ENCODE peak calls at places on chromosomes 12 and 14, in four cellular contexts. E, Y, T and Z are unnamed samples.

GRCh38 chr14:50383618-50384225 is 13.0 kb downstream of the CDKL1 start:
- DNase-seq in T (no peak), E (no peak), Y (no peak), Z (peak; percentile 41)

GRCh38 chr12:57612711-57613426 is 1.6 kb downstream of the ARHGEF25 start:
- DNase-seq in E (no peak), Y (no peak), T (no peak), Z (no peak)

GRCh38 chr12:17197971-17198370 is 592.0 kb upstream of the LMO3 start:
- DNase-seq in E (no peak), T (no peak), Y (no peak), Z (no peak)

GRCh38 chr12:118850244-118850825 is 131.0 kb upstream of the SRRM4 start:
- DNase-seq in Y (no peak), E (peak; percentile 35), T (peak; percentile 22), Z (no peak)

GRCh38 chr14:64444984-64445845 is 20.1 kb upstream of the AKAP5 start:
- DNase-seq in E (no peak), Y (no peak), T (no peak), Z (peak; percentile 96)

GRCh38 chr12:22101749-22102243 is 55.8 kb downstream of the CMAS start:
- DNase-seq in T (no peak), E (no peak), Y (no peak), Z (peak; percentile 71)

GRCh38 chr14:72825486-72825885 is 68.4 kb downstream of the DPF3 start:
- DNase-seq in E (no peak), T (no peak), Y (no peak), Z (no peak)

GRCh38 chr12:132342322-132342721 is 12.9 kb upstream of the GALNT9 start:
- DNase-seq in Y (no peak), E (no peak), T (peak; percentile 57), Z (no peak)

GRCh38 chr14:41899416-41899815 is 292.7 kb downstream of the LRFN5 start:
- DNase-seq in Y (no peak), T (no peak), E (no peak), Z (peak; percentile 71)

GRCh38 chr14:59215353-59215752 is 26.9 kb downstream of the DAAM1 start:
- DNase-seq in E (no peak), Y (no peak), T (no peak), Z (peak; percentile 28)

GRCh38 chr12:79997115-79997805 is 62.4 kb upstream of the PPP1R12A start:
- DNase-seq in E (no peak), T (no peak), Y (no peak), Z (peak; percentile 40)

GRCh38 chr14:62673014-62673727 is 372.1 kb downstream of the KCNH5 start:
- DNase-seq in T (no peak), Y (no peak), E (no peak), Z (no peak)

GRCh38 chr14:56422703-56423213 is 156.8 kb upstream of the TMEM260 start:
- DNase-seq in E (no peak), T (peak; percentile 13), Y (no peak), Z (peak; percentile 90)

GRCh38 chr14:82951171-82951570 is 1417.5 kb upstream of the SEL1L start:
- DNase-seq in Y (no peak), T (no peak), E (no peak), Z (no peak)

GRCh38 chr12:19800884-19801283 is 361.6 kb downstream of the AEBP2 start:
- DNase-seq in T (no peak), E (no peak), Y (no peak), Z (peak; percentile 42)

GRCh38 chr12:75389061-75389460 is 1.8 kb upstream of the GLIPR1L2 start:
- DNase-seq in E (no peak), T (no peak), Y (no peak), Z (peak; percentile 30)

GRCh38 chr12:97716356-97716755 is 253.8 kb downstream of the RMST start:
- DNase-seq in E (no peak), Y (no peak), T (no peak), Z (peak; percentile 0)

GRCh38 chr12:118780939-118781338 is 200.4 kb upstream of the SRRM4 start:
- DNase-seq in Y (no peak), T (no peak), E (no peak), Z (no peak)

GRCh38 chr14:103029936-103030335 is 27.4 kb downstream of the CDC42BPB start:
- DNase-seq in E (no peak), Y (no peak), T (no peak), Z (no peak)

GRCh38 chr12:38160318-38161122 is 156.1 kb upstream of the ALG10B start:
- DNase-seq in E (no peak), T (no peak), Y (no peak), Z (no peak)

GRCh38 chr14:76673261-76673660 is 88.0 kb upstream of the VASH1 start:
- DNase-seq in E (no peak), T (no peak), Y (peak; percentile 24), Z (no peak)

GRCh38 chr12:7694556-7694955 is 1.0 kb downstream of the GDF3 start:
- DNase-seq in T (no peak), Y (no peak), E (no peak), Z (no peak)

GRCh38 chr14:67514650-67515385 is 18.3 kb upstream of the PLEKHH1 start:
- DNase-seq in T (peak; percentile 28), E (peak; percentile 27), Y (peak; percentile 74), Z (peak; percentile 45)

GRCh38 chr14:99595034-99595433 is 9.0 kb downstream of the CCDC85C start:
- DNase-seq in Y (no peak), T (no peak), E (no peak), Z (no peak)

GRCh38 chr12:28026701-28027100 is 54.2 kb upstream of the PTHLH start:
- DNase-seq in T (no peak), Y (no peak), E (no peak), Z (no peak)

GRCh38 chr14:92670177-92670576 is 78.2 kb downstream of the LGMN start:
- DNase-seq in Y (no peak), E (no peak), T (no peak), Z (peak; percentile 74)

GRCh38 chr12:2267624-2268477 is 215.1 kb downstream of the CACNA1C start:
- DNase-seq in T (no peak), Y (no peak), E (no peak), Z (no peak)

GRCh38 chr12:1692895-1693294 is 2.0 kb downstream of the ADIPOR2 start:
- DNase-seq in T (no peak), Y (no peak), E (no peak), Z (no peak)

GRCh38 chr12:6929806-6930452 is 2.2 kb downstream of the ATN1 start:
- DNase-seq in E (no peak), Y (no peak), T (no peak), Z (no peak)

GRCh38 chr12:132588821-132589669 is 21.3 kb downstream of the LRCOL1 start:
- DNase-seq in T (no peak), Y (no peak), E (no peak), Z (no peak)

DNA sequence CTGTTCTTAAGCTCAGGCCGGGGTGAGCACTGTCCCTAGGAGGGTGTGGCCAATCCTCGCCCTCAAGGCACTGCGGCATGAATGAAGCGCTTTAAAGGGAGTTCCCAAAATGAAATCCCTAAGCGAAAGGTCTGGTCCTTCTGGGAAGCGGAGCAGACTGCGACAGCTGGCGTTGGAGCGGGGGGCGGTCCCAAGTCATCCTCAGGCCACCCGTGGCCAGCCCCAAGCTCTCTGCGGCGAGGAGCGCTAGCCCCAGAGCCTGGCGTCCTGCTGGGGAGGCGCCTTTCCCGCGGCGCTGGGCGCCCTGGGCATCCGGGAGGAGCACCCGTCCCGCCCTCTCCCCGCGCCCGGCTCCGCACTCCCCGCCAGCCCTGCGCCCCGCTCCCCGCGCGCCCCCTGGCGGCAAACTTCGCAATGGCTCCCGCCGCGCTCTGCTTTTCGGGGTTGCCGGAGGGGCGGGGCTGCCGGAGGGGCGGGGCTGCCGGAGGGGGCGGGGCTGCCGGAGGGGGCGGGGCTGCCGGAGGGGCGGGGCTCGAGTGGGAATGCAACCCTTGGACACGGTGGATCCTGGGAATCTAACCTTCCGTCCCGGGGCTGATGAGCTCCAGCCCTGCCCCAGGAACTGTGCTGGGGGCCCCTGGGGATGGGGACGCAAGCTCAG is 25.4 kb downstream of the ZBTB42 start:
- DNase-seq in E (peak; percentile 98), T (peak; percentile 99), Y (peak; percentile 98), Z (peak; percentile 77)
- TF ChIP-seq CTCF in E (peak; percentile 89), T (peak; percentile 97), Y (peak; percentile 94), Z (peak; percentile 58)

GRCh38 chr12:126144603-126145002 is 1079.4 kb downstream of the AACS start:
- DNase-seq in E (no peak), Y (no peak), T (no peak), Z (no peak)

DNA sequence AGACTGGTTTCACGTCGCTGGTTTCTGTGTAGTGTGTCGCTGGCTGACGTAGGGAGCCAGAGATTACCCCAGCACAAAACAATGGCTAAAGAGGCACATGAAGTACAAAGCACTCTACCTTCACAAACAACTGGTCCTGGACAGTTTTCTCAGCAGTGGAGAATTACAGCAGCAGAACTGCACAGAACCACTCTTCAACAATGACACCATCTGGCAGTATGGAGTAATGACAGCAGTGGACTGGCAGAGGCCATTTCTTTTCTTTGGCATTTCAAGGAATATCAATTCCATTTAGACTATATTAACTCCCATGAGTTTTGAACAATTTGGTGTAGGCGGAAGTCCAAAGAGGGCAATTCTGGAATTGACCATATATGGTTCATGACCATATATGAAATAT is 1074.1 kb downstream of the AACS start:
- DNase-seq in T (no peak), Y (no peak), E (no peak), Z (peak; percentile 0)
- TF ChIP-seq CTCF in T (no peak), Y (peak; percentile 39), E (peak; percentile 27), Z (peak; percentile 9)

GRCh38 chr12:126347421-126347820 is 1282.2 kb downstream of the AACS start:
- DNase-seq in Y (no peak), E (no peak), T (no peak), Z (no peak)
- TF ChIP-seq CTCF in Y (peak; percentile 54), E (peak; percentile 34), T (no peak), Z (no peak)

GRCh38 chr14:24839617-24840203 is 205.7 kb upstream of the GZMB start:
- DNase-seq in E (no peak), Y (no peak), T (no peak), Z (no peak)

GRCh38 chr14:24834951-24835350 is 201.0 kb upstream of the GZMB start:
- DNase-seq in E (no peak), T (no peak), Y (no peak), Z (no peak)

GRCh38 chr14:24837280-24838046 is 203.5 kb upstream of the GZMB start:
- DNase-seq in E (no peak), T (no peak), Y (no peak), Z (peak; percentile 82)

GRCh38 chr14:24840204-24840893 is 206.4 kb upstream of the GZMB start:
- DNase-seq in Y (no peak), E (no peak), T (no peak), Z (peak; percentile 28)

GRCh38 chr14:24838945-24839616 is 205.1 kb upstream of the GZMB start:
- DNase-seq in E (no peak), Y (no peak), T (no peak), Z (peak; percentile 61)
- TF ChIP-seq CTCF in E (no peak), Y (no peak), T (no peak), Z (no peak)